ENCODE peak calls at places on chromosome 22, in seven cellular contexts. One of them, this sample, is unnamed.

GRCh38 chr22:16866167-16866566 is 41.0 kb upstream of the XKR3 start:
- DNase-seq in cardiac fibroblast: peak
- DNase-seq in activated CD8-positive, alpha-beta memory T cell treated with anti-CD3 and anti-CD28 coated beads, Interleukin-2, amount 50 U/mL, for 48 hours: no peak
- DNase-seq in ecto neural progenitor cell: no peak
- DNase-seq in NCI-H1436: no peak
- DNase-seq in psoas muscle: no peak
- DNase-seq in Calu3: no peak
- DNase-seq in this sample: no peak

GRCh38 chr22:31977141-31977781 is 32.9 kb downstream of the YWHAH start:
- DNase-seq in cardiac fibroblast: peak
- DNase-seq in activated CD8-positive, alpha-beta memory T cell treated with anti-CD3 and anti-CD28 coated beads, Interleukin-2, amount 50 U/mL, for 48 hours: peak
- DNase-seq in ecto neural progenitor cell: peak
- DNase-seq in NCI-H1436: peak
- DNase-seq in psoas muscle: peak
- DNase-seq in Calu3: peak
- DNase-seq in this sample: peak

GRCh38 chr22:37186997-37187522 is 987 bp downstream of the C1QTNF6 start:
- DNase-seq in cardiac fibroblast: no peak
- DNase-seq in activated CD8-positive, alpha-beta memory T cell treated with anti-CD3 and anti-CD28 coated beads, Interleukin-2, amount 50 U/mL, for 48 hours: no peak
- DNase-seq in ecto neural progenitor cell: no peak
- DNase-seq in NCI-H1436: no peak
- DNase-seq in psoas muscle: peak
- DNase-seq in Calu3: no peak
- DNase-seq in this sample: no peak

GRCh38 chr22:48316245-48316875 is 1511.3 kb downstream of the BRD1 start:
- DNase-seq in cardiac fibroblast: no peak
- DNase-seq in activated CD8-positive, alpha-beta memory T cell treated with anti-CD3 and anti-CD28 coated beads, Interleukin-2, amount 50 U/mL, for 48 hours: no peak
- DNase-seq in ecto neural progenitor cell: no peak
- DNase-seq in NCI-H1436: no peak
- DNase-seq in psoas muscle: peak
- DNase-seq in Calu3: no peak
- DNase-seq in this sample: no peak

GRCh38 chr22:20514658-20515406 is 7.4 kb downstream of the MED15 start:
- DNase-seq in cardiac fibroblast: peak
- DNase-seq in activated CD8-positive, alpha-beta memory T cell treated with anti-CD3 and anti-CD28 coated beads, Interleukin-2, amount 50 U/mL, for 48 hours: no peak
- DNase-seq in ecto neural progenitor cell: no peak
- DNase-seq in NCI-H1436: no peak
- DNase-seq in psoas muscle: peak
- DNase-seq in Calu3: no peak
- DNase-seq in this sample: no peak

GRCh38 chr22:46276563-46276962 is 8.8 kb downstream of the TTC38 start:
- DNase-seq in cardiac fibroblast: no peak
- DNase-seq in activated CD8-positive, alpha-beta memory T cell treated with anti-CD3 and anti-CD28 coated beads, Interleukin-2, amount 50 U/mL, for 48 hours: no peak
- DNase-seq in ecto neural progenitor cell: no peak
- DNase-seq in NCI-H1436: no peak
- DNase-seq in psoas muscle: no peak
- DNase-seq in Calu3: no peak
- DNase-seq in this sample: no peak

GRCh38 chr22:43186272-43187170 is at the start of gene TTLL12:
- DNase-seq in cardiac fibroblast: peak
- DNase-seq in activated CD8-positive, alpha-beta memory T cell treated with anti-CD3 and anti-CD28 coated beads, Interleukin-2, amount 50 U/mL, for 48 hours: peak
- DNase-seq in ecto neural progenitor cell: peak
- DNase-seq in NCI-H1436: peak
- DNase-seq in psoas muscle: peak
- DNase-seq in Calu3: peak
- DNase-seq in this sample: peak

GRCh38 chr22:42646569-42647525 is 2.3 kb downstream of the CYB5R3 start:
- DNase-seq in cardiac fibroblast: no peak
- DNase-seq in activated CD8-positive, alpha-beta memory T cell treated with anti-CD3 and anti-CD28 coated beads, Interleukin-2, amount 50 U/mL, for 48 hours: no peak
- DNase-seq in ecto neural progenitor cell: peak
- DNase-seq in NCI-H1436: no peak
- DNase-seq in psoas muscle: peak
- DNase-seq in Calu3: no peak
- DNase-seq in this sample: no peak

GRCh38 chr22:19717691-19718254 is 3.5 kb downstream of the SEPTIN5 start:
- DNase-seq in cardiac fibroblast: peak
- DNase-seq in activated CD8-positive, alpha-beta memory T cell treated with anti-CD3 and anti-CD28 coated beads, Interleukin-2, amount 50 U/mL, for 48 hours: peak
- DNase-seq in ecto neural progenitor cell: peak
- DNase-seq in NCI-H1436: peak
- DNase-seq in psoas muscle: peak
- DNase-seq in Calu3: peak
- DNase-seq in this sample: peak

GRCh38 chr22:37231406-37232139 is 12.5 kb downstream of the RAC2 start:
- DNase-seq in cardiac fibroblast: no peak
- DNase-seq in activated CD8-positive, alpha-beta memory T cell treated with anti-CD3 and anti-CD28 coated beads, Interleukin-2, amount 50 U/mL, for 48 hours: peak
- DNase-seq in ecto neural progenitor cell: no peak
- DNase-seq in NCI-H1436: no peak
- DNase-seq in psoas muscle: peak
- DNase-seq in Calu3: no peak
- DNase-seq in this sample: peak

This sample was measured in activated naive CD8-positive, alpha-beta T cell treated with anti-CD3 and anti-CD28 coated beads for 36 hours.